ENCODE peak calls at places on chromosome 21, in eight cellular contexts. Z is A549, A is GM12878, P is K562, C is HepG2, G is Panc1, T is HL-60, N is HCT116. R is an unnamed sample.

GRCh38 chr21:37551406-37552355 is 185.1 kb downstream of the DYRK1A start:
- DNase-seq in P (no peak), A (no peak), C (peak), N (no peak), G (no peak), Z (no peak), T (no peak), R (no peak)

GRCh38 chr21:34534522-34534921 is 22.5 kb upstream of the KCNE1 start:
- DNase-seq in P (no peak), C (peak), Z (no peak), A (no peak), G (no peak), N (no peak), T (no peak), R (no peak)

GRCh38 chr21:39079617-39080016 is 103.6 kb downstream of the PSMG1 start:
- DNase-seq in C (peak), Z (no peak), N (no peak), A (no peak), G (no peak), P (peak), T (peak), R (no peak)

GRCh38 chr21:14712121-14712520 is 166.0 kb upstream of the SAMSN1 start:
- DNase-seq in A (no peak), C (no peak), G (no peak), Z (no peak), P (no peak), N (no peak), T (no peak), R (no peak)

GRCh38 chr21:14736162-14736561 is 190.0 kb upstream of the SAMSN1 start:
- DNase-seq in P (peak), Z (no peak), A (peak), G (no peak), C (no peak), T (no peak), N (no peak), R (no peak)

GRCh38 chr21:14697769-14698168 is 151.7 kb upstream of the SAMSN1 start:
- DNase-seq in A (no peak), P (no peak), G (no peak), Z (no peak), T (no peak), N (no peak), C (no peak), R (no peak)

GRCh38 chr21:32572574-32573420 is 12.5 kb downstream of the TCP10L start:
- DNase-seq in P (peak), Z (no peak), A (no peak), G (no peak), N (no peak), T (no peak), C (peak), R (no peak)

GRCh38 chr21:42281196-42281680 is 34.0 kb downstream of the TFF3 start:
- DNase-seq in Z (no peak), N (no peak), G (no peak), P (no peak), T (no peak), C (no peak), A (no peak), R (no peak)

GRCh38 chr21:27525780-27526179 is 558.9 kb upstream of the ADAMTS5 start:
- DNase-seq in N (no peak), T (no peak), G (no peak), P (no peak), A (no peak), Z (no peak), C (no peak), R (no peak)

GRCh38 chr21:23543334-23543733 is 2063.9 kb downstream of the MRPL39 start:
- DNase-seq in Z (no peak), P (no peak), G (no peak), C (no peak), A (no peak), T (no peak), N (no peak), R (no peak)

GRCh38 chr21:41906770-41907169 is 27.6 kb upstream of the PRDM15 start:
- DNase-seq in C (no peak), P (no peak), N (no peak), G (no peak), A (no peak), T (no peak), Z (no peak), R (no peak)

GRCh38 chr21:37266515-37267221 is 466 bp downstream of the VPS26C start:
- DNase-seq in T (no peak), C (peak), Z (no peak), P (peak), N (no peak), G (no peak), A (no peak), R (no peak)

GRCh38 chr21:28159396-28159795 is 833.3 kb downstream of the LTN1 start:
- DNase-seq in G (no peak), P (no peak), C (no peak), A (no peak), N (no peak), T (no peak), Z (no peak), R (no peak)

GRCh38 chr21:25759573-25759972 is 24.8 kb downstream of the GABPA start:
- DNase-seq in Z (no peak), G (no peak), T (no peak), C (no peak), P (no peak), A (no peak), N (no peak), R (no peak)
- TF ChIP-seq REST in Z (no peak), G (no peak), T (no peak), C (no peak), P (no peak), A (no peak), N (no peak), R (no peak)

GRCh38 chr21:16353764-16354163 is 624.0 kb downstream of the USP25 start:
- DNase-seq in P (no peak), T (no peak), G (no peak), A (no peak), Z (no peak), C (no peak), N (no peak), R (no peak)

GRCh38 chr21:16363563-16363962 is 633.8 kb downstream of the USP25 start:
- DNase-seq in Z (no peak), N (no peak), G (no peak), C (no peak), T (no peak), A (no peak), P (no peak), R (no peak)

GRCh38 chr21:16358784-16359183 is 629.0 kb downstream of the USP25 start:
- DNase-seq in T (no peak), P (no peak), Z (no peak), N (no peak), C (no peak), A (no peak), G (no peak), R (no peak)

GRCh38 chr21:16358021-16358420 is 628.2 kb downstream of the USP25 start:
- DNase-seq in T (no peak), N (no peak), P (no peak), Z (no peak), A (no peak), C (no peak), G (no peak), R (no peak)
- TF ChIP-seq REST in T (no peak), N (no peak), P (no peak), Z (no peak), A (no peak), C (no peak), G (no peak), R (no peak)

GRCh38 chr21:30194701-30195299 is 21.1 kb downstream of the CLDN8 start:
- DNase-seq in T (peak), A (no peak), N (no peak), C (peak), P (peak), G (no peak), Z (no peak), R (peak)
- TF ChIP-seq REST in T (no peak), A (no peak), N (no peak), C (no peak), P (no peak), G (no peak), Z (no peak), R (no peak)

GRCh38 chr21:46441961-46442498 is 16.7 kb upstream of the DIP2A start:
- DNase-seq in N (no peak), T (no peak), G (no peak), Z (no peak), P (no peak), C (no peak), A (no peak), R (no peak)

GRCh38 chr21:46442938-46443337 is 15.8 kb upstream of the DIP2A start:
- DNase-seq in P (no peak), A (no peak), Z (no peak), G (no peak), C (no peak), T (no peak), N (no peak), R (no peak)

GRCh38 chr21:46439906-46440305 is 18.8 kb upstream of the DIP2A start:
- DNase-seq in P (no peak), T (no peak), C (no peak), Z (no peak), N (no peak), A (no peak), G (no peak), R (no peak)

GRCh38 chr21:46441331-46441730 is 17.4 kb upstream of the DIP2A start:
- DNase-seq in N (no peak), C (no peak), T (no peak), G (no peak), A (no peak), Z (no peak), P (no peak), R (no peak)

GRCh38 chr21:46443910-46444309 is 14.8 kb upstream of the DIP2A start:
- DNase-seq in P (no peak), C (no peak), Z (no peak), A (no peak), T (no peak), N (no peak), G (no peak), R (no peak)
- TF ChIP-seq REST in P (no peak), C (no peak), Z (no peak), A (no peak), T (no peak), N (no peak), G (no peak), R (no peak)

GRCh38 chr21:43281661-43282357 is 113.0 kb downstream of the CRYAA start:
- DNase-seq in G (no peak), Z (no peak), T (no peak), N (no peak), A (no peak), P (no peak), C (no peak), R (no peak)

GRCh38 chr21:43284238-43284637 is 115.4 kb downstream of the CRYAA start:
- DNase-seq in Z (no peak), A (no peak), G (no peak), P (no peak), T (no peak), N (no peak), C (no peak), R (no peak)

GRCh38 chr21:43282358-43283120 is 113.7 kb downstream of the CRYAA start:
- DNase-seq in Z (no peak), G (no peak), P (no peak), A (no peak), N (no peak), T (no peak), C (no peak), R (no peak)

GRCh38 chr21:43284700-43285099 is 115.9 kb downstream of the CRYAA start:
- DNase-seq in G (no peak), A (no peak), T (no peak), Z (no peak), N (no peak), C (no peak), P (no peak), R (no peak)

DNA sequence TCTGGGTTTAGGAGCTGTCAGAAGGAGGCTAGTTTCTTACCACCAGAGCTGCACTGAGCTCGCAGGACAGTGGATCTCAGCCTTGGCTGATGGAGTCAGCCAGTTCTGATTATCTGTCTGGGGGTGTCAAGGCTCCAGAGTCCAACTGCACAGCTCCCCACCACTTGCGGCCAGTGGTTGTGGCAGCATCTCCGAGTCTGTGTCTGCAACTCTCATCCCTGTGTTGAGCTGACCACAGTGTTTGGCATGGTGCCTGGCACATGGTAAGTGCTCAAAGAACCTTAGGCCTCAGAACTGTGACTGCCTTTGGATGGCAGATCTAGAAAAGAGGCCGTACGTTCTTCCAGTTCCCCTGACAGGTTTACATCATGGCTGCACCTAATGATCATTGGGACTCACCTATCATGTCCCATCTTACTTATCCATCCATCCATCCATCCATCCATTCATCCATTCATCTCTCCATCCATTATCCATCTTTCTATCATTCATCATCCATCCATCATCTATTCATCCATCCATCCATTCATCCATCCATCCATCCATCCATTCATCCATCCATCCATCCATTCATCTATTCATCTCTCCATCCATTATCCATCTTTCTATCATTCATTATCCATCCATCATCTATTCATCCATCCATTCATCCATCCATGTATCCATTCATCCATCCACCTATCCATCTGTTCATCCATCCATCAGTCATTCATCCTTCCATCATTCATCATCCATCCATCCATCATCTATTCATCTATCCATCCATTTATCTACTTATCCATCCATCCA is 114.5 kb downstream of the CRYAA start:
- DNase-seq in G (no peak), A (no peak), P (no peak), T (no peak), C (no peak), Z (no peak), N (no peak), R (no peak)
- TF ChIP-seq REST in G (no peak), A (no peak), P (no peak), T (no peak), C (no peak), Z (no peak), N (no peak), R (no peak)

DNA sequence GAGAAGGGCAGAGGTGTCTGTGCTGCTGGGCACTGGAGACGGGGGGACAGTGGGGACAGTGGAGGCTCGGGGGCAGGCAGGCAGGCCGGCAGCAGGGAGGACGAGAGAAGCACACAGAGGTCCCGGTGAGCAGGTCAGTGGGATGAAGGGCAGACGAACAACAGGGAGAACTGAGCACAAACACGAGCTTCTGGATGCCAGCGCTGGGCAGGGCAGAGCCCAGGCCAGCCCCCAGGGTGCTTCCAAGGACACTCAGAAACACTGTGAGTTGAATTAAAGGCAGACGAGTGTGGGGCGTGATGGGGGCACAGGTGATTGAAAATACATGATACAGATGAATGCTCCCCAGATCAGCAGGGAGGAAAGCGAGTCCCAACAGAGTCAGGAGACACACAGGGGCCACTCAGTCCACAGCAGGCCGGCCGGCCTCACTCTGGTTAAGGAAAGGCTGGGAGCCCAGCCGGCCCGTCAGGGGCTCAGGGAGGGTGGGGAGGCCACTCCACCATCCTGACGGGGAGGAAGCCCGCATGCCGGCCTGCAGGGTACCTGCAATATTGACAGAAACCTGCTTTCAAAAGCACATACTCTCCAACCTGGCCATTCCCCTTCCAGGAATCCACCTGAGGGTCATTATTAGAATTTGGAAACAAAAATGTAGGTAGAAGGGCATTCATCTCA is 14.1 kb downstream of the SLC19A1 start:
- DNase-seq in A (no peak), C (no peak), Z (no peak), T (no peak), N (no peak), G (no peak), P (no peak), R (no peak)
- TF ChIP-seq REST in A (no peak), C (no peak), Z (no peak), T (no peak), N (no peak), G (no peak), P (no peak), R (no peak)

DNA sequence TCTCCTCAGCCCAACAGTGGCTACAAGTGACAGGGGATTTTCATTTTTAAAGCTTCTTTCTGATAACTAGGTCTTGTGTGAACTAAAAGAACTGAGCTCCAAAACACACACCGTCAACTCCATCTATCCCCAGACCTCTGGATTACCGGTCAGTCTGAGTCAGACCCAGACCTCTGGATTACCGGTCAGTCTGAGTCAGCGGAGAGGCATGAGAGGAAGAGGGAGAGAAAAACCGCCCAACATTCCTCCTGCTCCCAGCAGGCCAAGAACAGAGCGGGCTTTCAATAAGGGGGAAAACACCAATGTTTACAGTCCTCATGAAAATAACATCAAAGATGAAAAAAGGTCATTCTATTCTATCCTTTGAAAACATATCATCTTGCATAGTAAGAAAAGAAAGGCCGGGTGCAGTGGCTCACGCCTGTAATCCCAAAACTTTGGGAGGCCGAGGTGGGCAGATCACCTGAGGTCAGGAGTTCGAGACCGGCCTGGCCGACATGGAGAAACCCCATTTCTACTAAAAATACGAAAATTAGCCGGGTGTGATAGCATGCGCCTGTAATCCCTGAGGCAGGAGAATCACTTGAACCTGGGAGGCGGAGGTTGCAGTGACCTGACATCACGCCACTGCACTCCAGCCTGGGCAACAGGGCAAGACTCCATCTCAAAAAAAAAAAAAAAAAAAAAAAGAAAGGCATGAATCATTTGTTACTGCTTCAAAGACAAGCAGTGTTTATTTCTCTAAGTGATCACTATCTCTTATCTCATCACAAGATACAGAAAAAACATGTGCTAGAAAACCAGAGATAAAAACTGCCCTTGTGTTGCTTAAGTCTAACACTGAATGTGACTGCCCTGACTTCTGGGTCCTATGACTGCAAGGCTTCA is 3.4 kb downstream of the PTTG1IP start:
- DNase-seq in Z (peak), N (peak), T (no peak), A (no peak), P (peak), G (no peak), C (peak), R (no peak)
- TF ChIP-seq REST in Z (no peak), N (no peak), T (no peak), A (no peak), P (no peak), G (no peak), C (no peak), R (no peak)

DNA sequence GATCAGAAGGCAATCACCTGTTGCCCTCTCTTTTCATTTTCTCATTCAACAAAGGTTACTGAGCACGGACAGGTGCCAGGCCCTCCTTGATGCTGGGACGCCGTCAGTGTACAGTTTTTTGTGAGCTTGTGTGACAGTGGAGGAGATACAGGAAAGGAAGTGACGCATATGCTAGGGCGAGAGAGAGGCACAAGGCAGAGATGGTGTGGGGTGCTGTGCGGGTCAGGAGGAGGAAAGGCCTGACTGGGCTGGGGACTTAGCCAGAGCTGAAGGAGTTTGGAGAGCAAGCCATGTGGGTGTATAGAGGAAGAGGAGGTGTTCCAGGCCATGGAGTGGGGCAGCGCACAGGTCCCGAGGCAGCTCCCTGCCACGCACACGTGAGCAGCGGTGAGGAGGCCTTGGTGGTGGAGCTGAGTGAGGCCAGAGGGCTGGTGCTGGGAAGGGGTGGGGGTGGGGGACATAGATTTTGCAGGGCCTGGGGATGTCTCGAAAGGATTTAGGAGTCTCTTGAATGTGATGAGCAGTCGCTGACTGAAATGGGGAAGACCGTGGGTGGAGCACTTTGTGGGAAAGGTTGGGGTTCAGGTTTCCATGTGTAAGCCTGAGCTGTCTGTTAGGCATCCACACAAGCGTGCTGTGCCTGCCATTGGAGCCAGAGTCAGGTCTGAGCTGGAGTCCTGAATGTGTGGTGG is 46.0 kb downstream of the TRAPPC10 start:
- DNase-seq in T (no peak), Z (no peak), A (no peak), N (no peak), P (no peak), C (no peak), G (no peak), R (no peak)
- TF ChIP-seq REST in T (no peak), Z (no peak), A (no peak), N (no peak), P (no peak), C (no peak), G (no peak), R (no peak)

R was measured in GM23338.